ENCODE peak calls at places on chromosomes 3 and 15, in five cellular contexts. M is activated CD8-positive, alpha-beta T cell treated with anti-CD3 and anti-CD28 coated beads for 36 hours; B is psoas muscle; Q is fibroblast of the aortic adventitia; P is choroid plexus epithelial cell. X is an unnamed sample.

GRCh38 chr15:39918688-39919385 is 1.2 kb downstream of the GPR176 start:
- DNase-seq in P (peak; percentile 87), Q (peak; percentile 91), M (no peak), B (no peak), X (no peak)

GRCh38 chr3:15488002-15488401 is 33.5 kb downstream of the COLQ start:
- DNase-seq in Q (no peak), P (no peak), B (no peak), M (no peak), X (no peak)

GRCh38 chr3:179902061-179902460 is 134.7 kb downstream of the PEX5L start:
- DNase-seq in P (no peak), Q (no peak), M (no peak), B (no peak), X (no peak)

GRCh38 chr3:155658669-155659068 is 86.2 kb downstream of the PLCH1 start:
- DNase-seq in Q (no peak), P (no peak), M (no peak), B (no peak), X (no peak)

GRCh38 chr3:133301194-133301593 is 98.7 kb upstream of the BFSP2 start:
- DNase-seq in B (no peak), Q (peak; percentile 63), M (no peak), P (peak; percentile 85), X (no peak)

GRCh38 chr15:74618841-74619596 is 3.4 kb downstream of the CLK3 start:
- DNase-seq in P (no peak), Q (no peak), M (no peak), B (no peak), X (no peak)

GRCh38 chr3:166265153-166265552 is 427.9 kb upstream of the BCHE start:
- DNase-seq in B (no peak), P (no peak), M (no peak), Q (no peak), X (no peak)

GRCh38 chr3:162971715-162972114 is 1475.1 kb downstream of the OTOL1 start:
- DNase-seq in M (no peak), B (no peak), Q (no peak), P (no peak), X (no peak)

GRCh38 chr3:13598926-13599886 is 50.3 kb downstream of the FBLN2 start:
- DNase-seq in Q (peak; percentile 45), P (no peak), B (no peak), M (no peak), X (no peak)

GRCh38 chr3:9912294-9912935 is 4.5 kb upstream of the IL17RC start:
- DNase-seq in M (peak; percentile 49), Q (peak; percentile 85), B (no peak), P (peak; percentile 75), X (no peak)

GRCh38 chr3:79255696-79256095 is 512.1 kb downstream of the ROBO1 start:
- DNase-seq in P (no peak), B (no peak), M (no peak), Q (no peak), X (no peak)

GRCh38 chr15:77538011-77538410 is 94.7 kb downstream of the LINGO1 start:
- DNase-seq in P (no peak), B (no peak), M (no peak), Q (no peak), X (no peak)

GRCh38 chr3:189664311-189664710 is 33.1 kb downstream of the TP63 start:
- DNase-seq in M (no peak), P (peak; percentile 94), B (no peak), Q (peak; percentile 97), X (no peak)

GRCh38 chr3:190696777-190697501 is 165.6 kb downstream of the GMNC start:
- DNase-seq in P (peak; percentile 68), B (no peak), M (peak; percentile 7), Q (peak; percentile 71), X (no peak)
- TF ChIP-seq CTCF in P (peak; percentile 73), B (peak; percentile 47), M (peak; percentile 64), Q (peak; percentile 58), X (peak; percentile 49)

DNA sequence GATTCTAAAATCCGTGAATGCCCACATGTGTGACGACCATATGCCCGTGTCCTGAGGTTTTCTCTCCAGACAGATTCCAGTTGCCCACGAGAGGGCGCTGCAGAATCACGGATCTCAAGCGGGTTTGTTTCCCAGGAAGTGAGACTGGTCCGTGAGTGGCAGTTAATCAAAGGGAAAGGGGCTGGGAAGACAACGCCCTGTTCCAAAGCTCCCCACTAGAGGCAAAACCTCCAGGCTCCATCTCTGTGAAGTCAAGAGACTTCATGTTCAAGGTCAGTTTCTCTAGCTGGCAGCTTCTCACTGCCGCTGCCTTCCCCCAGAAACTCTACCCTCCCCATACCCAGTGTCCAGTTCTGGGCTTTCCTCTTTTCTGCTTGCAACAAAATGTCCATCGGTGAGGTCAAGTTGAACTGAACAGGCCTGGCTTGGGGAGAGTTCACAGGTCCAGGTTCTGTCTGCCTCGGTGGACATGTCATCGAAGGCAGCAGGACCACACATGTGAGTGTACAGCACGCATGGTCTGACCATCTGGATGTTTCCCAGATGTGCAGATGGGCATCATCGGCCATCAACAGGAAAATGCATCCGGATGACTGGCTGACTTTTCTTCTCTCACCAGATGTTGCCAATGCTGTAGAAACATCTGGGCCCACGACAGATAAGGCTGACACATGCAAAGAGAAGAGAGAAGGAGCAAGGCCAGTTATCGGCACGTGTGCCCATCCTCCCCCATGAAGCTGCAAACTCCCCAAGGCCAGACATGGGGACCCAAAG is 44.9 kb downstream of the NOX5 start:
- DNase-seq in Q (peak; percentile 87), P (peak; percentile 93), B (peak; percentile 93), M (peak; percentile 86), X (peak; percentile 94)
- TF ChIP-seq CTCF in Q (peak; percentile 79), P (peak; percentile 86), B (peak; percentile 85), M (peak; percentile 95), X (peak; percentile 91)

GRCh38 chr3:41417574-41417973 is 218.3 kb downstream of the CTNNB1 start:
- DNase-seq in Q (no peak), B (no peak), P (peak; percentile 23), M (no peak), X (no peak)

GRCh38 chr3:41419809-41420208 is 220.5 kb downstream of the CTNNB1 start:
- DNase-seq in Q (no peak), B (no peak), M (no peak), P (no peak), X (no peak)

GRCh38 chr3:41424543-41425300 is 225.4 kb downstream of the CTNNB1 start:
- DNase-seq in P (no peak), B (no peak), Q (no peak), M (no peak), X (no peak)

DNA sequence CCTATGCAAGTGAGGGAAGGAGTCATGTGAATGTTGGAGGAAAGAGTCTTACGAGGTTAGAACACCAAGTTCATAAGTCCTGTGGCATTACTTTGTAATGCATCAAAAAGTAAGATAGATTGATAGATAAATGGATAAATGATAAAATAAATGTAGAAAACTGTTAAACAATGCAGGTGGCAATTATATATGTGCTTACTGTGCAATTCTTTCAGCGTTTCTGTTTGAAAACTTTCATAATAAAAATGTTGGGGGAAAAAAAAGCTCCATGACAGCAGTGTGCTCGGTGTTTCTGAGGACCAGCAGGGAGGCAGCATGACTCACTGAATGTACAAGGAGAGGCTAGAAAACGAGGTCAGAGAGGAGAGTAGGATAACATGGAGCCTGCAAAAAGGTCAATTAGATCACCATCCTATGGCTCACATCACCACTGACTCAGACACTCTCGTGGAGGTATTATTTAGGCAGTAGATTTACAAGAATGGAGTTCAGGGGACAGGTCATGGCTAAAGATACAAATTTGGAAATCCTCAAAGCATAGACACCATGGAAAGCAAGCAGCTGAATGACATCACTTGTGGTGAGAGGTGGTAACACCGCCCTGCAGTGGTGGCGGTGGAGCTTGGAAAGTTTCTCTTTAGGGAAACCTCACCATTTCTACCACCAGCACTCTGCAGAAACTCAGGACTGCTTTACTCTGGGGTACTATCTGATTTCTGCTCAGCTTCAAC is 219.8 kb downstream of the CTNNB1 start:
- DNase-seq in P (peak; percentile 97), B (no peak), M (peak; percentile 57), Q (peak; percentile 24), X (no peak)
- TF ChIP-seq CTCF in P (peak; percentile 56), B (no peak), M (no peak), Q (peak; percentile 16), X (no peak)

DNA sequence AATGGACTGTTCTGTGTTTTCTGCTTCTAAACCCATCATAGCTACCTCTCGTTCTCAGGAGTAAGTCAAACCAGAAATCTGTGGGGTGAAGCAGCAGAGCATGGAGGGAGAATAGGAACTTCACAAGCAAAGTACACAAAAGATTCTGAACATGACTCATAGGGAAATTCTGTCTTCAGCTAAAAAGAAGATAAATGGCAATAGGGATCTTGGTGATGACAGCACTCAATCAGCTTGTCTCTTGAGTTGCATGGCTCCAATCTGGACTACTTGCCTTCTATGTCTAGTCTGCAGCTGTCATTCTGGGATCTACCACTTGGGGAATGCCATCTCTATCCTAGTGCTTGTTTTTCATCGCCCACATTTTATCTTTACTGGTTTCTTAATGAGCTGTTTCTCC is 13.5 kb upstream of the GRAMD1C start:
- DNase-seq in Q (no peak), B (no peak), M (no peak), P (peak; percentile 34), X (no peak)
- TF ChIP-seq CTCF in Q (peak; percentile 35), B (no peak), M (no peak), P (peak; percentile 47), X (no peak)

GRCh38 chr3:141938011-141938350 is 61.5 kb downstream of the ATP1B3 start:
- DNase-seq in Q (no peak), P (no peak), M (no peak), B (no peak), X (no peak)

GRCh38 chr3:141941093-141941492 is 64.7 kb downstream of the ATP1B3 start:
- DNase-seq in M (no peak), P (no peak), Q (no peak), B (no peak), X (no peak)

GRCh38 chr3:141939759-141940158 is 63.3 kb downstream of the ATP1B3 start:
- DNase-seq in Q (no peak), B (no peak), M (no peak), P (no peak), X (no peak)

GRCh38 chr3:141942006-141942405 is 65.6 kb downstream of the ATP1B3 start:
- DNase-seq in M (no peak), Q (no peak), P (no peak), B (no peak), X (no peak)

DNA sequence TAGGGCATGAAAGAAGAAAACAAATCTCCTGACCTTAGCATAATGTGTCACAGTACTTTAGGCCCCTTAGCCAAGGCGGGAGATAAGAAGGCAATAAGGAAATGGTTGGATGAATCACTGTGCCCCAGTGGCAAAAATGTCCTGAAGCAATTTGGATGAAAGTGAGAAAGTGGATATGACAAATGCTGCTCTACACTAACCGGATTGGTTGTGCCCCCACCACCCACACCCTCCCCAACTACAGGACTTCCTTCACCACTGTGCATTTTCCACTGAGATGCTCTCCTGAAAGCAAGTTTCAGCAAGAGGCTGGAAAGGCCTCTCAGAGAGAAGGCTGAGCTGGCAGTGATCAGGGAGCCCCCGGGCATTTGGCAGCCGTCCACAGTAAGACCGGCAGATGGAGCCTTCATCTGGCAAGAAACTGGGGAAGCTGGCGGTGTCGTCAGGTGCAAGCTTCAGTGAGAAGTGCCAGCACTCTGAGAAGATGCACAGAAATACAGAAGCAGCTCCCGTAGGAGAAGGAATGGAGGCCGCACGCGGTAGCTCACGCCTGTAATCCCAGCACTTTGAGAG is 63.8 kb downstream of the ATP1B3 start:
- DNase-seq in P (peak; percentile 28), M (peak; percentile 67), B (no peak), Q (peak; percentile 64), X (no peak)
- TF ChIP-seq CTCF in P (no peak), M (no peak), B (no peak), Q (no peak), X (no peak)

GRCh38 chr3:170908235-170909116 is at the start of gene EIF5A2:
- DNase-seq in P (peak; percentile 98), M (peak; percentile 98), Q (peak; percentile 95), B (peak; percentile 96), X (peak; percentile 84)
- TF ChIP-seq CTCF in P (no peak), M (no peak), Q (no peak), B (no peak), X (no peak)

X was measured in nephron progenitor cell.